ENCODE peak calls at places on chromosomes 3 and 15, in nine cellular contexts. One of them, this sample, is unnamed.

GRCh38 chr15:63504979-63505841 is 817 bp downstream of the USP3 start:
- DNase-seq in kidney: peak; percentile 87
- DNase-seq in gastrocnemius medialis: peak; percentile 62
- DNase-seq in ovary: peak; percentile 66
- DNase-seq in upper lobe of right lung: peak; percentile 80
- DNase-seq in right lobe of liver: peak; percentile 75
- DNase-seq in mucosa of descending colon: peak; percentile 78
- DNase-seq in neural progenitor cell: peak; percentile 79
- DNase-seq in PC-3: peak; percentile 47
- DNase-seq in this sample: peak; percentile 77

GRCh38 chr3:14329116-14329830 is 73.1 kb upstream of the SLC6A6 start:
- DNase-seq in kidney: no peak
- DNase-seq in gastrocnemius medialis: no peak
- DNase-seq in ovary: no peak
- DNase-seq in upper lobe of right lung: no peak
- DNase-seq in right lobe of liver: no peak
- DNase-seq in mucosa of descending colon: no peak
- DNase-seq in neural progenitor cell: peak; percentile 90
- DNase-seq in PC-3: peak; percentile 62
- DNase-seq in this sample: peak; percentile 75

GRCh38 chr15:70387993-70388392 is 290.3 kb upstream of the TLE3 start:
- DNase-seq in kidney: no peak
- DNase-seq in gastrocnemius medialis: no peak
- DNase-seq in ovary: no peak
- DNase-seq in upper lobe of right lung: no peak
- DNase-seq in right lobe of liver: no peak
- DNase-seq in mucosa of descending colon: no peak
- DNase-seq in neural progenitor cell: no peak
- DNase-seq in PC-3: no peak
- DNase-seq in this sample: no peak

GRCh38 chr3:14772533-14773138 is 46.1 kb upstream of the FGD5 start:
- DNase-seq in kidney: no peak
- DNase-seq in gastrocnemius medialis: no peak
- DNase-seq in ovary: no peak
- DNase-seq in upper lobe of right lung: peak; percentile 48
- DNase-seq in right lobe of liver: peak; percentile 28
- DNase-seq in mucosa of descending colon: no peak
- DNase-seq in neural progenitor cell: no peak
- DNase-seq in PC-3: no peak
- DNase-seq in this sample: no peak

GRCh38 chr3:102745881-102746280 is 311.1 kb downstream of the ZPLD1 start:
- DNase-seq in kidney: no peak
- DNase-seq in gastrocnemius medialis: no peak
- DNase-seq in ovary: no peak
- DNase-seq in upper lobe of right lung: no peak
- DNase-seq in right lobe of liver: no peak
- DNase-seq in mucosa of descending colon: no peak
- DNase-seq in neural progenitor cell: no peak
- DNase-seq in PC-3: peak; percentile 44
- DNase-seq in this sample: no peak

GRCh38 chr3:135887220-135887619 is 78.3 kb upstream of the PPP2R3A start:
- DNase-seq in kidney: no peak
- DNase-seq in gastrocnemius medialis: no peak
- DNase-seq in ovary: no peak
- DNase-seq in upper lobe of right lung: no peak
- DNase-seq in right lobe of liver: no peak
- DNase-seq in mucosa of descending colon: no peak
- DNase-seq in neural progenitor cell: no peak
- DNase-seq in PC-3: peak; percentile 67
- DNase-seq in this sample: no peak

GRCh38 chr3:21889166-21889565 is 138.2 kb upstream of the ZNF385D start:
- DNase-seq in kidney: no peak
- DNase-seq in gastrocnemius medialis: no peak
- DNase-seq in ovary: no peak
- DNase-seq in upper lobe of right lung: no peak
- DNase-seq in right lobe of liver: no peak
- DNase-seq in mucosa of descending colon: no peak
- DNase-seq in neural progenitor cell: no peak
- DNase-seq in PC-3: no peak
- DNase-seq in this sample: no peak

GRCh38 chr3:142886938-142887337 is 1.9 kb downstream of the PCOLCE2 start:
- DNase-seq in kidney: no peak
- DNase-seq in gastrocnemius medialis: no peak
- DNase-seq in ovary: no peak
- DNase-seq in upper lobe of right lung: no peak
- DNase-seq in right lobe of liver: no peak
- DNase-seq in mucosa of descending colon: no peak
- DNase-seq in neural progenitor cell: no peak
- DNase-seq in PC-3: peak; percentile 78
- DNase-seq in this sample: no peak

GRCh38 chr15:63027646-63028045 is 14.9 kb upstream of the TPM1 start:
- DNase-seq in kidney: no peak
- DNase-seq in gastrocnemius medialis: no peak
- DNase-seq in ovary: no peak
- DNase-seq in upper lobe of right lung: no peak
- DNase-seq in right lobe of liver: no peak
- DNase-seq in mucosa of descending colon: no peak
- DNase-seq in neural progenitor cell: no peak
- DNase-seq in PC-3: no peak
- DNase-seq in this sample: no peak

GRCh38 chr3:22117751-22118346 is 366.8 kb upstream of the ZNF385D start:
- DNase-seq in kidney: no peak
- DNase-seq in gastrocnemius medialis: no peak
- DNase-seq in ovary: no peak
- DNase-seq in upper lobe of right lung: no peak
- DNase-seq in right lobe of liver: no peak
- DNase-seq in mucosa of descending colon: no peak
- DNase-seq in neural progenitor cell: peak; percentile 41
- DNase-seq in PC-3: peak; percentile 72
- DNase-seq in this sample: no peak

GRCh38 chr15:63322541-63322940 is 45.1 kb downstream of the APH1B start:
- DNase-seq in kidney: no peak
- DNase-seq in gastrocnemius medialis: no peak
- DNase-seq in ovary: peak; percentile 29
- DNase-seq in upper lobe of right lung: no peak
- DNase-seq in right lobe of liver: peak; percentile 53
- DNase-seq in mucosa of descending colon: peak; percentile 57
- DNase-seq in neural progenitor cell: no peak
- DNase-seq in PC-3: no peak
- DNase-seq in this sample: no peak

GRCh38 chr3:47884603-47885002 is 81.7 kb downstream of the DHX30 start:
- DNase-seq in kidney: no peak
- DNase-seq in gastrocnemius medialis: no peak
- DNase-seq in ovary: no peak
- DNase-seq in upper lobe of right lung: no peak
- DNase-seq in right lobe of liver: no peak
- DNase-seq in mucosa of descending colon: no peak
- DNase-seq in neural progenitor cell: no peak
- DNase-seq in PC-3: no peak
- DNase-seq in this sample: no peak

GRCh38 chr3:47889001-47889757 is 86.2 kb downstream of the DHX30 start:
- DNase-seq in kidney: no peak
- DNase-seq in gastrocnemius medialis: no peak
- DNase-seq in ovary: no peak
- DNase-seq in upper lobe of right lung: no peak
- DNase-seq in right lobe of liver: no peak
- DNase-seq in mucosa of descending colon: no peak
- DNase-seq in neural progenitor cell: no peak
- DNase-seq in PC-3: no peak
- DNase-seq in this sample: no peak

GRCh38 chr3:47890037-47890831 is 87.3 kb downstream of the DHX30 start:
- DNase-seq in kidney: no peak
- DNase-seq in gastrocnemius medialis: no peak
- DNase-seq in ovary: no peak
- DNase-seq in upper lobe of right lung: no peak
- DNase-seq in right lobe of liver: no peak
- DNase-seq in mucosa of descending colon: no peak
- DNase-seq in neural progenitor cell: peak; percentile 66
- DNase-seq in PC-3: no peak
- DNase-seq in this sample: no peak

GRCh38 chr3:47882338-47882737 is 79.4 kb downstream of the DHX30 start:
- DNase-seq in kidney: no peak
- DNase-seq in gastrocnemius medialis: no peak
- DNase-seq in ovary: no peak
- DNase-seq in upper lobe of right lung: no peak
- DNase-seq in right lobe of liver: no peak
- DNase-seq in mucosa of descending colon: no peak
- DNase-seq in neural progenitor cell: no peak
- DNase-seq in PC-3: no peak
- DNase-seq in this sample: no peak

GRCh38 chr3:47885168-47885567 is 82.2 kb downstream of the DHX30 start:
- DNase-seq in kidney: no peak
- DNase-seq in gastrocnemius medialis: no peak
- DNase-seq in ovary: no peak
- DNase-seq in upper lobe of right lung: no peak
- DNase-seq in right lobe of liver: no peak
- DNase-seq in mucosa of descending colon: no peak
- DNase-seq in neural progenitor cell: no peak
- DNase-seq in PC-3: no peak
- DNase-seq in this sample: no peak
- H3K36me3 ChIP-seq in kidney: peaks cover 8% of the 10 kb centered on the region
- H3K36me3 ChIP-seq in gastrocnemius medialis: peaks cover 34% of the 10 kb centered on the region
- H3K36me3 ChIP-seq in ovary: no peaks in the 10 kb centered on the region
- H3K36me3 ChIP-seq in upper lobe of right lung: peaks cover 9% of the 10 kb centered on the region
- H3K36me3 ChIP-seq in right lobe of liver: peaks cover 6% of the 10 kb centered on the region
- H3K36me3 ChIP-seq in mucosa of descending colon: no peaks in the 10 kb centered on the region
- H3K36me3 ChIP-seq in neural progenitor cell: no peaks in the 10 kb centered on the region
- H3K36me3 ChIP-seq in PC-3: peaks cover 23% of the 10 kb centered on the region
- H3K36me3 ChIP-seq in this sample: peaks cover 40% of the 10 kb centered on the region

GRCh38 chr15:52183562-52184173 is 7.5 kb downstream of the GNB5 start:
- DNase-seq in kidney: no peak
- DNase-seq in gastrocnemius medialis: no peak
- DNase-seq in ovary: peak; percentile 61
- DNase-seq in upper lobe of right lung: no peak
- DNase-seq in right lobe of liver: no peak
- DNase-seq in mucosa of descending colon: no peak
- DNase-seq in neural progenitor cell: peak; percentile 63
- DNase-seq in PC-3: peak; percentile 51
- DNase-seq in this sample: peak; percentile 34
- TF ChIP-seq CTCF in kidney: no peak
- TF ChIP-seq CTCF in gastrocnemius medialis: peak; percentile 66
- TF ChIP-seq CTCF in ovary: peak; percentile 44
- TF ChIP-seq CTCF in upper lobe of right lung: peak; percentile 64
- TF ChIP-seq CTCF in right lobe of liver: peak; percentile 67
- TF ChIP-seq CTCF in mucosa of descending colon: no peak
- TF ChIP-seq CTCF in neural progenitor cell: peak; percentile 76
- TF ChIP-seq CTCF in PC-3: peak; percentile 68
- TF ChIP-seq CTCF in this sample: no peak

DNA sequence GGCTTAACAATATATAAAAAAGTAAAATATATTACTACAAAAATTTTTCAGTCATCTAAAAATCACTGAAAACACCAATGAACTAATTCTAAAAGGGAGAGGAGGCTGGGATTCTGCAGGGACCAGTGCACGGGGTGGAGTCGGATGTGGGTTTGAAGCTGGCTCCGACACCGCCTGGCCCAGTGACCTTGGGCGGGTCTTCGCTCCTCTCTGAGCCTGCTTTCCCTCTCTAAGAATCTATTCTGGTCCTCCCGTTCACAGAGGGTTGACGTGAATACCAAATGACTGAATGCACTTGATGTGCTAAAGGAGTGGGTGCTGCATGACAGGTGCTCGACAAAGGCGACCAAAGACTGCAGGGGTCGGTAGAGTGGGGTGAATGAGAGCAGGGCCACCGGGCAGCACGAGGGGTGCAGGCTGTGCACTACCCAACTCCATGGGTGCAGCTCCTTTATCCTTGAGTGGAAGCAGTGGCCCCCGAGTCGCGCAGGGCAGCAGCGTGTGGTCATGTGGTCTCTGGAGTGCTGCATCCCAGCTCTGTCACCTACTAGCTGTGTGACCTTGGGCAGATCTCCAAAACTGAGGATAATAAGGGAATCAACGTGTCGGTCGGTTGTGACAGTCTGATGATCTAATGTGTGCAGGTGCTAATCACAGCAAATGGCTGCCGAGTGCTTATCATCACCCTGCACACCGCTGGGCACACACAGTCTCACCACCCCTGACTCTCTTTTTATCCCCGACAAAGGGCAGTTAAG is 8.6 kb upstream of the IQSEC1 start:
- DNase-seq in kidney: no peak
- DNase-seq in gastrocnemius medialis: no peak
- DNase-seq in ovary: no peak
- DNase-seq in upper lobe of right lung: no peak
- DNase-seq in right lobe of liver: no peak
- DNase-seq in mucosa of descending colon: no peak
- DNase-seq in neural progenitor cell: no peak
- DNase-seq in PC-3: no peak
- DNase-seq in this sample: no peak
- H3K36me3 ChIP-seq in kidney: no peaks in the 10 kb centered on the region
- H3K36me3 ChIP-seq in gastrocnemius medialis: no peaks in the 10 kb centered on the region
- H3K36me3 ChIP-seq in ovary: no peaks in the 10 kb centered on the region
- H3K36me3 ChIP-seq in upper lobe of right lung: no peaks in the 10 kb centered on the region
- H3K36me3 ChIP-seq in right lobe of liver: no peaks in the 10 kb centered on the region
- H3K36me3 ChIP-seq in mucosa of descending colon: no peaks in the 10 kb centered on the region
- H3K36me3 ChIP-seq in neural progenitor cell: no peaks in the 10 kb centered on the region
- H3K36me3 ChIP-seq in PC-3: no peaks in the 10 kb centered on the region
- H3K36me3 ChIP-seq in this sample: no peaks in the 10 kb centered on the region

GRCh38 chr3:12902181-12902999 is 61.0 kb upstream of the RPL32 start:
- DNase-seq in kidney: peak; percentile 63
- DNase-seq in gastrocnemius medialis: no peak
- DNase-seq in ovary: no peak
- DNase-seq in upper lobe of right lung: no peak
- DNase-seq in right lobe of liver: no peak
- DNase-seq in mucosa of descending colon: no peak
- DNase-seq in neural progenitor cell: no peak
- DNase-seq in PC-3: no peak
- DNase-seq in this sample: no peak

GRCh38 chr3:12900885-12901411 is 59.6 kb upstream of the RPL32 start:
- DNase-seq in kidney: peak; percentile 63
- DNase-seq in gastrocnemius medialis: no peak
- DNase-seq in ovary: no peak
- DNase-seq in upper lobe of right lung: no peak
- DNase-seq in right lobe of liver: no peak
- DNase-seq in mucosa of descending colon: no peak
- DNase-seq in neural progenitor cell: no peak
- DNase-seq in PC-3: no peak
- DNase-seq in this sample: no peak

GRCh38 chr3:12903881-12904280 is 62.5 kb upstream of the RPL32 start:
- DNase-seq in kidney: peak; percentile 51
- DNase-seq in gastrocnemius medialis: no peak
- DNase-seq in ovary: no peak
- DNase-seq in upper lobe of right lung: no peak
- DNase-seq in right lobe of liver: no peak
- DNase-seq in mucosa of descending colon: no peak
- DNase-seq in neural progenitor cell: no peak
- DNase-seq in PC-3: no peak
- DNase-seq in this sample: no peak

GRCh38 chr3:12903000-12903800 is 61.8 kb upstream of the RPL32 start:
- DNase-seq in kidney: peak; percentile 62
- DNase-seq in gastrocnemius medialis: no peak
- DNase-seq in ovary: no peak
- DNase-seq in upper lobe of right lung: no peak
- DNase-seq in right lobe of liver: no peak
- DNase-seq in mucosa of descending colon: no peak
- DNase-seq in neural progenitor cell: no peak
- DNase-seq in PC-3: no peak
- DNase-seq in this sample: no peak

DNA sequence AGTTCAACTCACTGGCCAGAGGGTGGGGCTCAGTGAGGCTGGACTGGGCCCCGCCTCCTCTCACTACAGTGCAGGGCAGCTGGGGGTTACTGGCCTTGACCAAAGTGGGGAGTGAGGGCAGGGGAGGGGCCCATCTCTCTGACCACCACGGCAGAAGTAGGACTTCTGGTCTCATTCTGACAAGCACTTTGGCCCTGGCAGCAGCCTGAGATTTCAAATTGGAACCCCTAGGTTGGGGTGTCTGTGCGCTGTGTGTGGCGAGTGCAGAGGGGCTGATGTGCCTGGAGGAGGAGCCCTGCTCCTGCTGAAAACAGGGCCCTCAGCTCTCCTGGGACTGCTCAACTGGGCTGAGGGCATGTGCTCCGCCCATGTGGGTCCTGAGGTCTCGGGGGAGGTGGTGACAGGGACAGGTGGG is 60.3 kb upstream of the RPL32 start:
- DNase-seq in kidney: peak; percentile 36
- DNase-seq in gastrocnemius medialis: no peak
- DNase-seq in ovary: no peak
- DNase-seq in upper lobe of right lung: no peak
- DNase-seq in right lobe of liver: no peak
- DNase-seq in mucosa of descending colon: no peak
- DNase-seq in neural progenitor cell: no peak
- DNase-seq in PC-3: no peak
- DNase-seq in this sample: no peak
- TF ChIP-seq CTCF in kidney: no peak
- TF ChIP-seq CTCF in gastrocnemius medialis: no peak
- TF ChIP-seq CTCF in ovary: no peak
- TF ChIP-seq CTCF in upper lobe of right lung: no peak
- TF ChIP-seq CTCF in right lobe of liver: no peak
- TF ChIP-seq CTCF in mucosa of descending colon: no peak
- TF ChIP-seq CTCF in neural progenitor cell: peak; percentile 24
- TF ChIP-seq CTCF in PC-3: no peak
- TF ChIP-seq CTCF in this sample: no peak

This sample was measured in stomach.